ENCODE peak calls at places on chromosomes 16 and 17, in ten cellular contexts. One of them, this sample, is unnamed.

GRCh38 chr16:24491721-24492120 is 47.6 kb upstream of the RBBP6 start:
- DNase-seq in CD4-positive, alpha-beta memory T cell: no peak
- DNase-seq in NCI-H524 treated with DMSO at 0.1 percent for 48 hours: no peak
- DNase-seq in heart right ventricle: no peak
- DNase-seq in stimulated activated CD4-positive, alpha-beta T cell treated with anti-CD3 and anti-CD28 coated beads, Interleukin-1b, Interleukin-23, amount 100 ng/mL, for 1 hour: no peak
- DNase-seq in EH: peak; percentile 50
- DNase-seq in B cell: no peak
- DNase-seq in stimulated activated naive B cell treated with anti-CD40 and anti-IgM and Interleukin-4, amounts not matched to agents 10 μg/mL and 1 μg/mL and 100 μg/mL, for 72 hours: no peak
- DNase-seq in tibial nerve: no peak
- DNase-seq in NCI-H1436: no peak
- DNase-seq in this sample: no peak

GRCh38 chr17:75307957-75308731 is 18.9 kb upstream of the SLC25A19 start:
- DNase-seq in NCI-H1436: no peak
- DNase-seq in EH: no peak
- DNase-seq in tibial nerve: no peak
- DNase-seq in CD4-positive, alpha-beta memory T cell: no peak
- DNase-seq in heart right ventricle: no peak
- DNase-seq in stimulated activated naive B cell treated with anti-CD40 and anti-IgM and Interleukin-4, amounts not matched to agents 10 μg/mL and 1 μg/mL and 100 μg/mL, for 72 hours: no peak
- DNase-seq in B cell: no peak
- DNase-seq in NCI-H524 treated with DMSO at 0.1 percent for 48 hours: no peak
- DNase-seq in stimulated activated CD4-positive, alpha-beta T cell treated with anti-CD3 and anti-CD28 coated beads, Interleukin-1b, Interleukin-23, amount 100 ng/mL, for 1 hour: no peak
- DNase-seq in this sample: no peak

GRCh38 chr16:47069841-47070584 is 73.7 kb downstream of the NETO2 start:
- DNase-seq in stimulated activated CD4-positive, alpha-beta T cell treated with anti-CD3 and anti-CD28 coated beads, Interleukin-1b, Interleukin-23, amount 100 ng/mL, for 1 hour: no peak
- DNase-seq in heart right ventricle: no peak
- DNase-seq in B cell: no peak
- DNase-seq in EH: no peak
- DNase-seq in NCI-H1436: no peak
- DNase-seq in stimulated activated naive B cell treated with anti-CD40 and anti-IgM and Interleukin-4, amounts not matched to agents 10 μg/mL and 1 μg/mL and 100 μg/mL, for 72 hours: no peak
- DNase-seq in CD4-positive, alpha-beta memory T cell: no peak
- DNase-seq in tibial nerve: no peak
- DNase-seq in NCI-H524 treated with DMSO at 0.1 percent for 48 hours: no peak
- DNase-seq in this sample: no peak

GRCh38 chr17:42129109-42129837 is 6.7 kb downstream of the HSPB9 start:
- DNase-seq in NCI-H1436: no peak
- DNase-seq in stimulated activated CD4-positive, alpha-beta T cell treated with anti-CD3 and anti-CD28 coated beads, Interleukin-1b, Interleukin-23, amount 100 ng/mL, for 1 hour: no peak
- DNase-seq in EH: no peak
- DNase-seq in tibial nerve: no peak
- DNase-seq in CD4-positive, alpha-beta memory T cell: no peak
- DNase-seq in B cell: no peak
- DNase-seq in heart right ventricle: no peak
- DNase-seq in NCI-H524 treated with DMSO at 0.1 percent for 48 hours: no peak
- DNase-seq in stimulated activated naive B cell treated with anti-CD40 and anti-IgM and Interleukin-4, amounts not matched to agents 10 μg/mL and 1 μg/mL and 100 μg/mL, for 72 hours: no peak
- DNase-seq in this sample: no peak

GRCh38 chr16:11121083-11121482 is 134.9 kb downstream of the SOCS1 start:
- DNase-seq in EH: no peak
- DNase-seq in heart right ventricle: no peak
- DNase-seq in NCI-H524 treated with DMSO at 0.1 percent for 48 hours: no peak
- DNase-seq in B cell: no peak
- DNase-seq in CD4-positive, alpha-beta memory T cell: no peak
- DNase-seq in stimulated activated CD4-positive, alpha-beta T cell treated with anti-CD3 and anti-CD28 coated beads, Interleukin-1b, Interleukin-23, amount 100 ng/mL, for 1 hour: no peak
- DNase-seq in stimulated activated naive B cell treated with anti-CD40 and anti-IgM and Interleukin-4, amounts not matched to agents 10 μg/mL and 1 μg/mL and 100 μg/mL, for 72 hours: no peak
- DNase-seq in tibial nerve: no peak
- DNase-seq in NCI-H1436: no peak
- DNase-seq in this sample: no peak

GRCh38 chr17:66459811-66460270 is 157.4 kb downstream of the PRKCA start:
- DNase-seq in B cell: no peak
- DNase-seq in stimulated activated naive B cell treated with anti-CD40 and anti-IgM and Interleukin-4, amounts not matched to agents 10 μg/mL and 1 μg/mL and 100 μg/mL, for 72 hours: no peak
- DNase-seq in tibial nerve: peak; percentile 19
- DNase-seq in CD4-positive, alpha-beta memory T cell: no peak
- DNase-seq in NCI-H1436: no peak
- DNase-seq in heart right ventricle: peak; percentile 38
- DNase-seq in stimulated activated CD4-positive, alpha-beta T cell treated with anti-CD3 and anti-CD28 coated beads, Interleukin-1b, Interleukin-23, amount 100 ng/mL, for 1 hour: no peak
- DNase-seq in NCI-H524 treated with DMSO at 0.1 percent for 48 hours: no peak
- DNase-seq in EH: peak; percentile 95
- DNase-seq in this sample: no peak

GRCh38 chr16:49592507-49593422 is 219.2 kb downstream of the C16orf78 start:
- DNase-seq in NCI-H524 treated with DMSO at 0.1 percent for 48 hours: no peak
- DNase-seq in heart right ventricle: peak; percentile 18
- DNase-seq in NCI-H1436: peak; percentile 27
- DNase-seq in B cell: no peak
- DNase-seq in stimulated activated naive B cell treated with anti-CD40 and anti-IgM and Interleukin-4, amounts not matched to agents 10 μg/mL and 1 μg/mL and 100 μg/mL, for 72 hours: no peak
- DNase-seq in stimulated activated CD4-positive, alpha-beta T cell treated with anti-CD3 and anti-CD28 coated beads, Interleukin-1b, Interleukin-23, amount 100 ng/mL, for 1 hour: peak; percentile 10
- DNase-seq in tibial nerve: no peak
- DNase-seq in EH: peak; percentile 31
- DNase-seq in CD4-positive, alpha-beta memory T cell: peak; percentile 26
- DNase-seq in this sample: peak; percentile 61

GRCh38 chr16:28317040-28317880 is 24.9 kb downstream of the SBK1 start:
- DNase-seq in CD4-positive, alpha-beta memory T cell: peak; percentile 64
- DNase-seq in EH: peak; percentile 62
- DNase-seq in stimulated activated CD4-positive, alpha-beta T cell treated with anti-CD3 and anti-CD28 coated beads, Interleukin-1b, Interleukin-23, amount 100 ng/mL, for 1 hour: peak; percentile 57
- DNase-seq in heart right ventricle: peak; percentile 42
- DNase-seq in stimulated activated naive B cell treated with anti-CD40 and anti-IgM and Interleukin-4, amounts not matched to agents 10 μg/mL and 1 μg/mL and 100 μg/mL, for 72 hours: peak; percentile 51
- DNase-seq in NCI-H1436: peak; percentile 43
- DNase-seq in NCI-H524 treated with DMSO at 0.1 percent for 48 hours: no peak
- DNase-seq in B cell: peak; percentile 73
- DNase-seq in tibial nerve: no peak
- DNase-seq in this sample: peak; percentile 73

GRCh38 chr16:11098601-11099377 is 154.4 kb downstream of the CLEC16A start:
- DNase-seq in tibial nerve: no peak
- DNase-seq in B cell: no peak
- DNase-seq in EH: no peak
- DNase-seq in stimulated activated naive B cell treated with anti-CD40 and anti-IgM and Interleukin-4, amounts not matched to agents 10 μg/mL and 1 μg/mL and 100 μg/mL, for 72 hours: no peak
- DNase-seq in stimulated activated CD4-positive, alpha-beta T cell treated with anti-CD3 and anti-CD28 coated beads, Interleukin-1b, Interleukin-23, amount 100 ng/mL, for 1 hour: no peak
- DNase-seq in NCI-H524 treated with DMSO at 0.1 percent for 48 hours: no peak
- DNase-seq in heart right ventricle: no peak
- DNase-seq in CD4-positive, alpha-beta memory T cell: no peak
- DNase-seq in NCI-H1436: no peak
- DNase-seq in this sample: no peak

GRCh38 chr16:52552643-52553042 is 5.7 kb upstream of the TOX3 start:
- DNase-seq in heart right ventricle: no peak
- DNase-seq in tibial nerve: no peak
- DNase-seq in NCI-H1436: peak; percentile 66
- DNase-seq in stimulated activated naive B cell treated with anti-CD40 and anti-IgM and Interleukin-4, amounts not matched to agents 10 μg/mL and 1 μg/mL and 100 μg/mL, for 72 hours: no peak
- DNase-seq in EH: no peak
- DNase-seq in B cell: no peak
- DNase-seq in stimulated activated CD4-positive, alpha-beta T cell treated with anti-CD3 and anti-CD28 coated beads, Interleukin-1b, Interleukin-23, amount 100 ng/mL, for 1 hour: no peak
- DNase-seq in NCI-H524 treated with DMSO at 0.1 percent for 48 hours: no peak
- DNase-seq in CD4-positive, alpha-beta memory T cell: no peak
- DNase-seq in this sample: no peak